ENCODE peak calls at places on chromosomes 2 and 18, in ten cellular contexts. One of them, this sample, is unnamed.

GRCh38 chr18:35127201-35127600 is 86.0 kb downstream of the MAPRE2 start:
- DNase-seq in stimulated activated CD8-positive, alpha-beta memory T cell treated with anti-CD3 and anti-CD28 coated beads, Interleukin-2, amount 100 ng/mL, for 1 hour: no peak
- DNase-seq in effector memory CD4-positive, alpha-beta T cell: no peak
- DNase-seq in neural progenitor cell: peak
- DNase-seq in NT2/D1: no peak
- DNase-seq in hippocampal formation: no peak
- DNase-seq in Peyer's patch: no peak
- DNase-seq in AG04450: no peak
- DNase-seq in activated effector memory CD4-positive, alpha-beta T cell treated with anti-CD3 and anti-CD28 coated beads, Interleukin-2, amount 50 U/mL, for 16 hours: no peak
- DNase-seq in NCI-H1105 treated with DMSO at 0.1 percent for 48 hours: no peak
- DNase-seq in this sample: peak

GRCh38 chr2:237533668-237534138 is 32.7 kb upstream of the PRLH start:
- DNase-seq in stimulated activated CD8-positive, alpha-beta memory T cell treated with anti-CD3 and anti-CD28 coated beads, Interleukin-2, amount 100 ng/mL, for 1 hour: no peak
- DNase-seq in effector memory CD4-positive, alpha-beta T cell: no peak
- DNase-seq in neural progenitor cell: no peak
- DNase-seq in NT2/D1: no peak
- DNase-seq in hippocampal formation: no peak
- DNase-seq in Peyer's patch: no peak
- DNase-seq in AG04450: no peak
- DNase-seq in activated effector memory CD4-positive, alpha-beta T cell treated with anti-CD3 and anti-CD28 coated beads, Interleukin-2, amount 50 U/mL, for 16 hours: no peak
- DNase-seq in NCI-H1105 treated with DMSO at 0.1 percent for 48 hours: peak
- DNase-seq in this sample: no peak

GRCh38 chr2:175414872-175415487 is 233.5 kb upstream of the ATP5MC3 start:
- DNase-seq in stimulated activated CD8-positive, alpha-beta memory T cell treated with anti-CD3 and anti-CD28 coated beads, Interleukin-2, amount 100 ng/mL, for 1 hour: no peak
- DNase-seq in effector memory CD4-positive, alpha-beta T cell: no peak
- DNase-seq in neural progenitor cell: peak
- DNase-seq in NT2/D1: peak
- DNase-seq in hippocampal formation: no peak
- DNase-seq in Peyer's patch: peak
- DNase-seq in AG04450: peak
- DNase-seq in activated effector memory CD4-positive, alpha-beta T cell treated with anti-CD3 and anti-CD28 coated beads, Interleukin-2, amount 50 U/mL, for 16 hours: no peak
- DNase-seq in NCI-H1105 treated with DMSO at 0.1 percent for 48 hours: peak
- DNase-seq in this sample: peak

GRCh38 chr2:64311948-64312621 is 141.9 kb upstream of the LGALSL start:
- DNase-seq in stimulated activated CD8-positive, alpha-beta memory T cell treated with anti-CD3 and anti-CD28 coated beads, Interleukin-2, amount 100 ng/mL, for 1 hour: no peak
- DNase-seq in effector memory CD4-positive, alpha-beta T cell: no peak
- DNase-seq in neural progenitor cell: peak
- DNase-seq in NT2/D1: no peak
- DNase-seq in hippocampal formation: peak
- DNase-seq in Peyer's patch: peak
- DNase-seq in AG04450: peak
- DNase-seq in activated effector memory CD4-positive, alpha-beta T cell treated with anti-CD3 and anti-CD28 coated beads, Interleukin-2, amount 50 U/mL, for 16 hours: no peak
- DNase-seq in NCI-H1105 treated with DMSO at 0.1 percent for 48 hours: no peak
- DNase-seq in this sample: no peak

GRCh38 chr2:88059979-88060906 is 4.7 kb upstream of the KRCC1 start:
- DNase-seq in stimulated activated CD8-positive, alpha-beta memory T cell treated with anti-CD3 and anti-CD28 coated beads, Interleukin-2, amount 100 ng/mL, for 1 hour: no peak
- DNase-seq in effector memory CD4-positive, alpha-beta T cell: no peak
- DNase-seq in neural progenitor cell: peak
- DNase-seq in NT2/D1: no peak
- DNase-seq in hippocampal formation: peak
- DNase-seq in Peyer's patch: peak
- DNase-seq in AG04450: no peak
- DNase-seq in activated effector memory CD4-positive, alpha-beta T cell treated with anti-CD3 and anti-CD28 coated beads, Interleukin-2, amount 50 U/mL, for 16 hours: peak
- DNase-seq in NCI-H1105 treated with DMSO at 0.1 percent for 48 hours: peak
- DNase-seq in this sample: peak

GRCh38 chr2:155983850-155984249 is 348.7 kb downstream of the NR4A2 start:
- DNase-seq in stimulated activated CD8-positive, alpha-beta memory T cell treated with anti-CD3 and anti-CD28 coated beads, Interleukin-2, amount 100 ng/mL, for 1 hour: no peak
- DNase-seq in effector memory CD4-positive, alpha-beta T cell: no peak
- DNase-seq in neural progenitor cell: no peak
- DNase-seq in NT2/D1: no peak
- DNase-seq in hippocampal formation: no peak
- DNase-seq in Peyer's patch: no peak
- DNase-seq in AG04450: no peak
- DNase-seq in activated effector memory CD4-positive, alpha-beta T cell treated with anti-CD3 and anti-CD28 coated beads, Interleukin-2, amount 50 U/mL, for 16 hours: no peak
- DNase-seq in NCI-H1105 treated with DMSO at 0.1 percent for 48 hours: no peak
- DNase-seq in this sample: no peak

GRCh38 chr2:168802825-168803726 is 639 bp downstream of the NOSTRIN start:
- DNase-seq in stimulated activated CD8-positive, alpha-beta memory T cell treated with anti-CD3 and anti-CD28 coated beads, Interleukin-2, amount 100 ng/mL, for 1 hour: no peak
- DNase-seq in effector memory CD4-positive, alpha-beta T cell: no peak
- DNase-seq in neural progenitor cell: no peak
- DNase-seq in NT2/D1: no peak
- DNase-seq in hippocampal formation: no peak
- DNase-seq in Peyer's patch: no peak
- DNase-seq in AG04450: no peak
- DNase-seq in activated effector memory CD4-positive, alpha-beta T cell treated with anti-CD3 and anti-CD28 coated beads, Interleukin-2, amount 50 U/mL, for 16 hours: no peak
- DNase-seq in NCI-H1105 treated with DMSO at 0.1 percent for 48 hours: no peak
- DNase-seq in this sample: no peak

GRCh38 chr2:239393401-239393940 is 7.3 kb downstream of the HDAC4 start:
- DNase-seq in stimulated activated CD8-positive, alpha-beta memory T cell treated with anti-CD3 and anti-CD28 coated beads, Interleukin-2, amount 100 ng/mL, for 1 hour: no peak
- DNase-seq in effector memory CD4-positive, alpha-beta T cell: no peak
- DNase-seq in neural progenitor cell: no peak
- DNase-seq in NT2/D1: no peak
- DNase-seq in hippocampal formation: no peak
- DNase-seq in Peyer's patch: peak
- DNase-seq in AG04450: no peak
- DNase-seq in activated effector memory CD4-positive, alpha-beta T cell treated with anti-CD3 and anti-CD28 coated beads, Interleukin-2, amount 50 U/mL, for 16 hours: peak
- DNase-seq in NCI-H1105 treated with DMSO at 0.1 percent for 48 hours: no peak
- DNase-seq in this sample: no peak

GRCh38 chr18:66141716-66142115 is 390.9 kb downstream of the CDH7 start:
- DNase-seq in stimulated activated CD8-positive, alpha-beta memory T cell treated with anti-CD3 and anti-CD28 coated beads, Interleukin-2, amount 100 ng/mL, for 1 hour: no peak
- DNase-seq in effector memory CD4-positive, alpha-beta T cell: no peak
- DNase-seq in neural progenitor cell: no peak
- DNase-seq in NT2/D1: no peak
- DNase-seq in hippocampal formation: no peak
- DNase-seq in Peyer's patch: no peak
- DNase-seq in AG04450: no peak
- DNase-seq in activated effector memory CD4-positive, alpha-beta T cell treated with anti-CD3 and anti-CD28 coated beads, Interleukin-2, amount 50 U/mL, for 16 hours: no peak
- DNase-seq in NCI-H1105 treated with DMSO at 0.1 percent for 48 hours: no peak
- DNase-seq in this sample: no peak

GRCh38 chr2:153222231-153223165 is 256.1 kb downstream of the RPRM start:
- DNase-seq in stimulated activated CD8-positive, alpha-beta memory T cell treated with anti-CD3 and anti-CD28 coated beads, Interleukin-2, amount 100 ng/mL, for 1 hour: no peak
- DNase-seq in effector memory CD4-positive, alpha-beta T cell: no peak
- DNase-seq in neural progenitor cell: no peak
- DNase-seq in NT2/D1: no peak
- DNase-seq in hippocampal formation: no peak
- DNase-seq in Peyer's patch: no peak
- DNase-seq in AG04450: no peak
- DNase-seq in activated effector memory CD4-positive, alpha-beta T cell treated with anti-CD3 and anti-CD28 coated beads, Interleukin-2, amount 50 U/mL, for 16 hours: no peak
- DNase-seq in NCI-H1105 treated with DMSO at 0.1 percent for 48 hours: no peak
- DNase-seq in this sample: no peak

GRCh38 chr18:33960393-33960792 is 264.3 kb downstream of the NOL4 start:
- DNase-seq in stimulated activated CD8-positive, alpha-beta memory T cell treated with anti-CD3 and anti-CD28 coated beads, Interleukin-2, amount 100 ng/mL, for 1 hour: no peak
- DNase-seq in effector memory CD4-positive, alpha-beta T cell: no peak
- DNase-seq in neural progenitor cell: no peak
- DNase-seq in NT2/D1: no peak
- DNase-seq in hippocampal formation: no peak
- DNase-seq in Peyer's patch: no peak
- DNase-seq in AG04450: no peak
- DNase-seq in activated effector memory CD4-positive, alpha-beta T cell treated with anti-CD3 and anti-CD28 coated beads, Interleukin-2, amount 50 U/mL, for 16 hours: no peak
- DNase-seq in NCI-H1105 treated with DMSO at 0.1 percent for 48 hours: peak
- DNase-seq in this sample: no peak

GRCh38 chr18:58761970-58762780 is 90.9 kb downstream of the MALT1 start:
- DNase-seq in stimulated activated CD8-positive, alpha-beta memory T cell treated with anti-CD3 and anti-CD28 coated beads, Interleukin-2, amount 100 ng/mL, for 1 hour: no peak
- DNase-seq in effector memory CD4-positive, alpha-beta T cell: no peak
- DNase-seq in neural progenitor cell: no peak
- DNase-seq in NT2/D1: no peak
- DNase-seq in hippocampal formation: no peak
- DNase-seq in Peyer's patch: no peak
- DNase-seq in AG04450: no peak
- DNase-seq in activated effector memory CD4-positive, alpha-beta T cell treated with anti-CD3 and anti-CD28 coated beads, Interleukin-2, amount 50 U/mL, for 16 hours: peak
- DNase-seq in NCI-H1105 treated with DMSO at 0.1 percent for 48 hours: no peak
- DNase-seq in this sample: no peak

GRCh38 chr2:54952978-54953456 is 97.2 kb downstream of the RTN4 start:
- DNase-seq in stimulated activated CD8-positive, alpha-beta memory T cell treated with anti-CD3 and anti-CD28 coated beads, Interleukin-2, amount 100 ng/mL, for 1 hour: no peak
- DNase-seq in effector memory CD4-positive, alpha-beta T cell: no peak
- DNase-seq in neural progenitor cell: no peak
- DNase-seq in NT2/D1: no peak
- DNase-seq in hippocampal formation: no peak
- DNase-seq in Peyer's patch: no peak
- DNase-seq in AG04450: no peak
- DNase-seq in activated effector memory CD4-positive, alpha-beta T cell treated with anti-CD3 and anti-CD28 coated beads, Interleukin-2, amount 50 U/mL, for 16 hours: no peak
- DNase-seq in NCI-H1105 treated with DMSO at 0.1 percent for 48 hours: no peak
- DNase-seq in this sample: no peak

GRCh38 chr18:37476182-37476581 is 89.4 kb downstream of the CELF4 start:
- DNase-seq in stimulated activated CD8-positive, alpha-beta memory T cell treated with anti-CD3 and anti-CD28 coated beads, Interleukin-2, amount 100 ng/mL, for 1 hour: no peak
- DNase-seq in effector memory CD4-positive, alpha-beta T cell: no peak
- DNase-seq in neural progenitor cell: peak
- DNase-seq in NT2/D1: peak
- DNase-seq in hippocampal formation: no peak
- DNase-seq in Peyer's patch: no peak
- DNase-seq in AG04450: no peak
- DNase-seq in activated effector memory CD4-positive, alpha-beta T cell treated with anti-CD3 and anti-CD28 coated beads, Interleukin-2, amount 50 U/mL, for 16 hours: no peak
- DNase-seq in NCI-H1105 treated with DMSO at 0.1 percent for 48 hours: peak
- DNase-seq in this sample: peak

GRCh38 chr18:79915161-79916127 is 36.0 kb downstream of the SLC66A2 start:
- DNase-seq in stimulated activated CD8-positive, alpha-beta memory T cell treated with anti-CD3 and anti-CD28 coated beads, Interleukin-2, amount 100 ng/mL, for 1 hour: no peak
- DNase-seq in effector memory CD4-positive, alpha-beta T cell: no peak
- DNase-seq in neural progenitor cell: no peak
- DNase-seq in NT2/D1: no peak
- DNase-seq in hippocampal formation: no peak
- DNase-seq in Peyer's patch: no peak
- DNase-seq in AG04450: no peak
- DNase-seq in activated effector memory CD4-positive, alpha-beta T cell treated with anti-CD3 and anti-CD28 coated beads, Interleukin-2, amount 50 U/mL, for 16 hours: peak
- DNase-seq in NCI-H1105 treated with DMSO at 0.1 percent for 48 hours: no peak
- DNase-seq in this sample: no peak

GRCh38 chr18:75923169-75923568 is 495.7 kb upstream of the SMIM21 start:
- DNase-seq in stimulated activated CD8-positive, alpha-beta memory T cell treated with anti-CD3 and anti-CD28 coated beads, Interleukin-2, amount 100 ng/mL, for 1 hour: no peak
- DNase-seq in effector memory CD4-positive, alpha-beta T cell: no peak
- DNase-seq in neural progenitor cell: no peak
- DNase-seq in NT2/D1: no peak
- DNase-seq in hippocampal formation: peak
- DNase-seq in Peyer's patch: no peak
- DNase-seq in AG04450: no peak
- DNase-seq in activated effector memory CD4-positive, alpha-beta T cell treated with anti-CD3 and anti-CD28 coated beads, Interleukin-2, amount 50 U/mL, for 16 hours: no peak
- DNase-seq in NCI-H1105 treated with DMSO at 0.1 percent for 48 hours: no peak
- DNase-seq in this sample: no peak

GRCh38 chr2:30764021-30764800 is 43.0 kb downstream of the CAPN13 start:
- DNase-seq in stimulated activated CD8-positive, alpha-beta memory T cell treated with anti-CD3 and anti-CD28 coated beads, Interleukin-2, amount 100 ng/mL, for 1 hour: no peak
- DNase-seq in effector memory CD4-positive, alpha-beta T cell: no peak
- DNase-seq in neural progenitor cell: no peak
- DNase-seq in NT2/D1: no peak
- DNase-seq in hippocampal formation: no peak
- DNase-seq in Peyer's patch: peak
- DNase-seq in AG04450: no peak
- DNase-seq in activated effector memory CD4-positive, alpha-beta T cell treated with anti-CD3 and anti-CD28 coated beads, Interleukin-2, amount 50 U/mL, for 16 hours: peak
- DNase-seq in NCI-H1105 treated with DMSO at 0.1 percent for 48 hours: no peak
- DNase-seq in this sample: no peak

GRCh38 chr2:36450466-36451196 is 95.1 kb downstream of the CRIM1 start:
- DNase-seq in stimulated activated CD8-positive, alpha-beta memory T cell treated with anti-CD3 and anti-CD28 coated beads, Interleukin-2, amount 100 ng/mL, for 1 hour: no peak
- DNase-seq in effector memory CD4-positive, alpha-beta T cell: no peak
- DNase-seq in neural progenitor cell: no peak
- DNase-seq in NT2/D1: no peak
- DNase-seq in hippocampal formation: no peak
- DNase-seq in Peyer's patch: no peak
- DNase-seq in AG04450: no peak
- DNase-seq in activated effector memory CD4-positive, alpha-beta T cell treated with anti-CD3 and anti-CD28 coated beads, Interleukin-2, amount 50 U/mL, for 16 hours: no peak
- DNase-seq in NCI-H1105 treated with DMSO at 0.1 percent for 48 hours: no peak
- DNase-seq in this sample: no peak

GRCh38 chr2:210337159-210337558 is 22.2 kb upstream of the MYL1 start:
- DNase-seq in stimulated activated CD8-positive, alpha-beta memory T cell treated with anti-CD3 and anti-CD28 coated beads, Interleukin-2, amount 100 ng/mL, for 1 hour: no peak
- DNase-seq in effector memory CD4-positive, alpha-beta T cell: no peak
- DNase-seq in neural progenitor cell: no peak
- DNase-seq in NT2/D1: no peak
- DNase-seq in hippocampal formation: no peak
- DNase-seq in Peyer's patch: no peak
- DNase-seq in AG04450: no peak
- DNase-seq in activated effector memory CD4-positive, alpha-beta T cell treated with anti-CD3 and anti-CD28 coated beads, Interleukin-2, amount 50 U/mL, for 16 hours: no peak
- DNase-seq in NCI-H1105 treated with DMSO at 0.1 percent for 48 hours: no peak
- DNase-seq in this sample: no peak

GRCh38 chr2:104969564-104969963 is 68.3 kb upstream of the MRPS9 start:
- DNase-seq in stimulated activated CD8-positive, alpha-beta memory T cell treated with anti-CD3 and anti-CD28 coated beads, Interleukin-2, amount 100 ng/mL, for 1 hour: no peak
- DNase-seq in effector memory CD4-positive, alpha-beta T cell: no peak
- DNase-seq in neural progenitor cell: peak
- DNase-seq in NT2/D1: peak
- DNase-seq in hippocampal formation: no peak
- DNase-seq in Peyer's patch: no peak
- DNase-seq in AG04450: no peak
- DNase-seq in activated effector memory CD4-positive, alpha-beta T cell treated with anti-CD3 and anti-CD28 coated beads, Interleukin-2, amount 50 U/mL, for 16 hours: no peak
- DNase-seq in NCI-H1105 treated with DMSO at 0.1 percent for 48 hours: no peak
- DNase-seq in this sample: no peak

GRCh38 chr18:50944245-50944917 is 23.5 kb upstream of the ELAC1 start:
- DNase-seq in stimulated activated CD8-positive, alpha-beta memory T cell treated with anti-CD3 and anti-CD28 coated beads, Interleukin-2, amount 100 ng/mL, for 1 hour: no peak
- DNase-seq in effector memory CD4-positive, alpha-beta T cell: no peak
- DNase-seq in neural progenitor cell: no peak
- DNase-seq in NT2/D1: no peak
- DNase-seq in hippocampal formation: no peak
- DNase-seq in Peyer's patch: no peak
- DNase-seq in AG04450: no peak
- DNase-seq in activated effector memory CD4-positive, alpha-beta T cell treated with anti-CD3 and anti-CD28 coated beads, Interleukin-2, amount 50 U/mL, for 16 hours: no peak
- DNase-seq in NCI-H1105 treated with DMSO at 0.1 percent for 48 hours: no peak
- DNase-seq in this sample: no peak

GRCh38 chr2:240918258-240919091 is 12.3 kb downstream of the CROCC2 start:
- DNase-seq in stimulated activated CD8-positive, alpha-beta memory T cell treated with anti-CD3 and anti-CD28 coated beads, Interleukin-2, amount 100 ng/mL, for 1 hour: no peak
- DNase-seq in effector memory CD4-positive, alpha-beta T cell: no peak
- DNase-seq in neural progenitor cell: no peak
- DNase-seq in NT2/D1: no peak
- DNase-seq in hippocampal formation: no peak
- DNase-seq in Peyer's patch: peak
- DNase-seq in AG04450: no peak
- DNase-seq in activated effector memory CD4-positive, alpha-beta T cell treated with anti-CD3 and anti-CD28 coated beads, Interleukin-2, amount 50 U/mL, for 16 hours: peak
- DNase-seq in NCI-H1105 treated with DMSO at 0.1 percent for 48 hours: no peak
- DNase-seq in this sample: peak

GRCh38 chr2:240589381-240589780 is 2.8 kb downstream of the CAPN10 start:
- DNase-seq in stimulated activated CD8-positive, alpha-beta memory T cell treated with anti-CD3 and anti-CD28 coated beads, Interleukin-2, amount 100 ng/mL, for 1 hour: no peak
- DNase-seq in effector memory CD4-positive, alpha-beta T cell: no peak
- DNase-seq in neural progenitor cell: no peak
- DNase-seq in NT2/D1: no peak
- DNase-seq in hippocampal formation: no peak
- DNase-seq in Peyer's patch: no peak
- DNase-seq in AG04450: no peak
- DNase-seq in activated effector memory CD4-positive, alpha-beta T cell treated with anti-CD3 and anti-CD28 coated beads, Interleukin-2, amount 50 U/mL, for 16 hours: no peak
- DNase-seq in NCI-H1105 treated with DMSO at 0.1 percent for 48 hours: no peak
- DNase-seq in this sample: no peak

GRCh38 chr2:39581866-39582265 is 83.9 kb upstream of the TMEM178A start:
- DNase-seq in stimulated activated CD8-positive, alpha-beta memory T cell treated with anti-CD3 and anti-CD28 coated beads, Interleukin-2, amount 100 ng/mL, for 1 hour: no peak
- DNase-seq in effector memory CD4-positive, alpha-beta T cell: no peak
- DNase-seq in neural progenitor cell: no peak
- DNase-seq in NT2/D1: no peak
- DNase-seq in hippocampal formation: no peak
- DNase-seq in Peyer's patch: no peak
- DNase-seq in AG04450: no peak
- DNase-seq in activated effector memory CD4-positive, alpha-beta T cell treated with anti-CD3 and anti-CD28 coated beads, Interleukin-2, amount 50 U/mL, for 16 hours: no peak
- DNase-seq in NCI-H1105 treated with DMSO at 0.1 percent for 48 hours: no peak
- DNase-seq in this sample: no peak

GRCh38 chr2:240800241-240800640 is 19.8 kb downstream of the KIF1A start:
- DNase-seq in stimulated activated CD8-positive, alpha-beta memory T cell treated with anti-CD3 and anti-CD28 coated beads, Interleukin-2, amount 100 ng/mL, for 1 hour: no peak
- DNase-seq in effector memory CD4-positive, alpha-beta T cell: no peak
- DNase-seq in neural progenitor cell: peak
- DNase-seq in NT2/D1: no peak
- DNase-seq in hippocampal formation: peak
- DNase-seq in Peyer's patch: peak
- DNase-seq in AG04450: no peak
- DNase-seq in activated effector memory CD4-positive, alpha-beta T cell treated with anti-CD3 and anti-CD28 coated beads, Interleukin-2, amount 50 U/mL, for 16 hours: peak
- DNase-seq in NCI-H1105 treated with DMSO at 0.1 percent for 48 hours: no peak
- DNase-seq in this sample: no peak

GRCh38 chr2:99911711-99912110 is 230.7 kb downstream of the AFF3 start:
- DNase-seq in stimulated activated CD8-positive, alpha-beta memory T cell treated with anti-CD3 and anti-CD28 coated beads, Interleukin-2, amount 100 ng/mL, for 1 hour: no peak
- DNase-seq in effector memory CD4-positive, alpha-beta T cell: no peak
- DNase-seq in neural progenitor cell: no peak
- DNase-seq in NT2/D1: no peak
- DNase-seq in hippocampal formation: no peak
- DNase-seq in Peyer's patch: no peak
- DNase-seq in AG04450: no peak
- DNase-seq in activated effector memory CD4-positive, alpha-beta T cell treated with anti-CD3 and anti-CD28 coated beads, Interleukin-2, amount 50 U/mL, for 16 hours: no peak
- DNase-seq in NCI-H1105 treated with DMSO at 0.1 percent for 48 hours: no peak
- DNase-seq in this sample: no peak

GRCh38 chr2:96549967-96550786 is 13.6 kb downstream of the ARID5A start:
- DNase-seq in stimulated activated CD8-positive, alpha-beta memory T cell treated with anti-CD3 and anti-CD28 coated beads, Interleukin-2, amount 100 ng/mL, for 1 hour: no peak
- DNase-seq in effector memory CD4-positive, alpha-beta T cell: no peak
- DNase-seq in neural progenitor cell: peak
- DNase-seq in NT2/D1: no peak
- DNase-seq in hippocampal formation: no peak
- DNase-seq in Peyer's patch: peak
- DNase-seq in AG04450: no peak
- DNase-seq in activated effector memory CD4-positive, alpha-beta T cell treated with anti-CD3 and anti-CD28 coated beads, Interleukin-2, amount 50 U/mL, for 16 hours: peak
- DNase-seq in NCI-H1105 treated with DMSO at 0.1 percent for 48 hours: no peak
- DNase-seq in this sample: peak

GRCh38 chr18:26262156-26262555 is 35.9 kb downstream of the TAF4B start:
- DNase-seq in stimulated activated CD8-positive, alpha-beta memory T cell treated with anti-CD3 and anti-CD28 coated beads, Interleukin-2, amount 100 ng/mL, for 1 hour: no peak
- DNase-seq in effector memory CD4-positive, alpha-beta T cell: no peak
- DNase-seq in neural progenitor cell: no peak
- DNase-seq in NT2/D1: no peak
- DNase-seq in hippocampal formation: no peak
- DNase-seq in Peyer's patch: no peak
- DNase-seq in AG04450: no peak
- DNase-seq in activated effector memory CD4-positive, alpha-beta T cell treated with anti-CD3 and anti-CD28 coated beads, Interleukin-2, amount 50 U/mL, for 16 hours: no peak
- DNase-seq in NCI-H1105 treated with DMSO at 0.1 percent for 48 hours: no peak
- DNase-seq in this sample: no peak

This sample was measured in WERI-Rb-1.